ENCODE peak calls at places on chromosomes 1 and 21, in five cellular contexts. X is GM12878, H is SK-N-SH, I is K562, Q is HepG2. A is an unnamed sample.

GRCh38 chr1:200150721-200151120 is 123.2 kb downstream of the NR5A2 start:
- DNase-seq in X (peak; percentile 49), H (no peak), I (peak; percentile 80), Q (no peak), A (no peak)

GRCh38 chr1:6832789-6833188 is 47.5 kb downstream of the CAMTA1 start:
- DNase-seq in X (no peak), H (no peak), I (no peak), Q (no peak), A (no peak)

GRCh38 chr1:56339786-56340465 is 239.4 kb downstream of the PLPP3 start:
- DNase-seq in X (no peak), H (no peak), I (no peak), Q (no peak), A (no peak)

GRCh38 chr1:206555473-206555935 is 48.2 kb downstream of the RASSF5 start:
- DNase-seq in X (no peak), H (no peak), I (peak; percentile 91), Q (no peak), A (no peak)

GRCh38 chr1:205495237-205495823 is 9.1 kb upstream of the CDK18 start:
- DNase-seq in X (no peak), H (no peak), I (peak; percentile 70), Q (no peak), A (no peak)

GRCh38 chr1:207670192-207670591 is 25.3 kb downstream of the CR1L start:
- DNase-seq in X (peak; percentile 19), H (no peak), I (no peak), Q (no peak), A (no peak)

GRCh38 chr1:11069233-11069950 is 9.6 kb upstream of the SRM start:
- DNase-seq in X (no peak), H (no peak), I (no peak), Q (no peak), A (peak; percentile 68)

GRCh38 chr21:44529011-44529421 is 11.0 kb downstream of the KRTAP10-1 start:
- DNase-seq in X (no peak), H (no peak), I (no peak), Q (no peak), A (no peak)

GRCh38 chr21:27812279-27812678 is 845.4 kb upstream of the ADAMTS5 start:
- DNase-seq in X (no peak), H (no peak), I (no peak), Q (no peak), A (no peak)

GRCh38 chr1:41381691-41382530 is 20.7 kb downstream of the FOXO6 start:
- DNase-seq in X (no peak), H (peak; percentile 88), I (no peak), Q (no peak), A (no peak)

GRCh38 chr1:240031009-240031408 is 60.7 kb upstream of the FMN2 start:
- DNase-seq in X (no peak), H (no peak), I (no peak), Q (peak; percentile 2), A (no peak)

GRCh38 chr1:58358311-58358710 is 188.2 kb downstream of the OMA1 start:
- DNase-seq in X (no peak), H (no peak), I (no peak), Q (peak; percentile 12), A (no peak)

GRCh38 chr1:33007190-33008050 is 29.3 kb downstream of the AK2 start:
- DNase-seq in X (no peak), H (peak; percentile 52), I (peak; percentile 56), Q (peak; percentile 61), A (no peak)

GRCh38 chr21:34579411-34579810 is 35.5 kb downstream of the RCAN1 start:
- DNase-seq in X (no peak), H (no peak), I (no peak), Q (no peak), A (no peak)

GRCh38 chr1:156639601-156640101 is 2.3 kb upstream of the BCAN start:
- DNase-seq in X (no peak), H (peak; percentile 74), I (no peak), Q (no peak), A (peak; percentile 37)

GRCh38 chr1:43034195-43034658 is 75.6 kb upstream of the SLC2A1 start:
- DNase-seq in X (no peak), H (no peak), I (no peak), Q (peak; percentile 89), A (no peak)

GRCh38 chr1:205354259-205354904 is 2.3 kb downstream of the KLHDC8A start:
- DNase-seq in X (peak; percentile 9), H (peak; percentile 56), I (peak; percentile 50), Q (peak; percentile 29), A (peak; percentile 17)

GRCh38 chr1:2194319-2194897 is at the start of gene FAAP20:
- DNase-seq in X (no peak), H (peak; percentile 93), I (peak; percentile 91), Q (peak; percentile 24), A (no peak)

GRCh38 chr1:55812281-55812680 is 597.1 kb upstream of the USP24 start:
- DNase-seq in X (no peak), H (no peak), I (no peak), Q (no peak), A (no peak)

GRCh38 chr1:161763522-161764098 is 2.5 kb upstream of the ATF6 start:
- DNase-seq in X (no peak), H (peak; percentile 20), I (peak; percentile 45), Q (peak; percentile 46), A (no peak)

GRCh38 chr21:41121785-41122415 is 46.1 kb upstream of the BACE2 start:
- DNase-seq in X (peak; percentile 1), H (peak; percentile 61), I (peak; percentile 61), Q (peak; percentile 70), A (peak; percentile 26)

GRCh38 chr1:84719477-84720274 is 29.4 kb upstream of the SSX2IP start:
- DNase-seq in X (no peak), H (no peak), I (no peak), Q (peak; percentile 9), A (no peak)

GRCh38 chr1:64893921-64894320 is 72.4 kb downstream of the JAK1 start:
- DNase-seq in X (no peak), H (no peak), I (peak; percentile 57), Q (no peak), A (no peak)

GRCh38 chr1:64892576-64893573 is 73.5 kb downstream of the JAK1 start:
- DNase-seq in X (no peak), H (no peak), I (no peak), Q (no peak), A (no peak)

GRCh38 chr1:64887689-64888217 is 78.6 kb downstream of the JAK1 start:
- DNase-seq in X (no peak), H (no peak), I (no peak), Q (no peak), A (no peak)

GRCh38 chr1:64891440-64891815 is 74.9 kb downstream of the JAK1 start:
- DNase-seq in X (no peak), H (no peak), I (no peak), Q (no peak), A (no peak)

DNA sequence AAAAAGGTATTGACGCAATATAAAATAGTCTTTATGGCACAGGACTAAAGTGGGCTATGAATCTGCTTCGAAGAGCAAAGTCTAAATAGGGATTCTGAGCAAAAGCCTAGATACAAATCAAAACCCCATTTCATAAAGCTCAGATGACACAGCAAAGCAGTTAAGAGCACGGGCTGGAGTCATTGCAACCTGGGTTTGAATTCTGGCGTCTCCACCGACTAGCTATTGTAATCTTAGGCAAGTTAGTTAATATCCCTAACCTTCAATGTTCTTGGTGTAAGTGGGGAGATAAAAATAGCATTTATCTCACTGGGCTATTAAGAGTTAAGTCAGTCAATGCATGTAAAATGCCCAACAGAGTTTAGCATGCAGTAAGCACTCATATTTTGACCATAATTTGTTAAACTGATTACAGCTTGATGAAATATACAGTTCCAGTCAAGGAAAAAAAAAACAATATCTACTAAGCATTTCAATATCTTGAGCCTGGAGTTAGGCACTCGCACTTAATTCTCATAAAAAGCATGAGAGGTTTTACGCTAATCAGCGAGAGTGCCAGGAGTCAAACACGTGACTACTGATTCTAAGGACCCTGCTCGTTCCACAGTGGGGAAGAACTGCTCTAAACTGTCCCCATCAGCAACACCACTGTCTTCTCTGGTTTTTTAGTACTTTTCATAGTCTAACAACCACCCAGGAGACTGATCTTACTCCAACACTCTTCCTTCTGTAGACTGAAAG is 75.5 kb downstream of the JAK1 start:
- DNase-seq in X (no peak), H (no peak), I (peak; percentile 42), Q (no peak), A (no peak)
- TF ChIP-seq POLR2AphosphoS5 in X (no peak), H (no peak), I (no peak), Q (no peak), A (no peak)

GRCh38 chr1:159214149-159214760 is 9.6 kb downstream of the ACKR1 start:
- DNase-seq in X (no peak), H (peak; percentile 65), I (peak; percentile 49), Q (peak; percentile 8), A (no peak)
- TF ChIP-seq GABPA in X (no peak), H (no peak), I (no peak), Q (no peak), A (no peak)

DNA sequence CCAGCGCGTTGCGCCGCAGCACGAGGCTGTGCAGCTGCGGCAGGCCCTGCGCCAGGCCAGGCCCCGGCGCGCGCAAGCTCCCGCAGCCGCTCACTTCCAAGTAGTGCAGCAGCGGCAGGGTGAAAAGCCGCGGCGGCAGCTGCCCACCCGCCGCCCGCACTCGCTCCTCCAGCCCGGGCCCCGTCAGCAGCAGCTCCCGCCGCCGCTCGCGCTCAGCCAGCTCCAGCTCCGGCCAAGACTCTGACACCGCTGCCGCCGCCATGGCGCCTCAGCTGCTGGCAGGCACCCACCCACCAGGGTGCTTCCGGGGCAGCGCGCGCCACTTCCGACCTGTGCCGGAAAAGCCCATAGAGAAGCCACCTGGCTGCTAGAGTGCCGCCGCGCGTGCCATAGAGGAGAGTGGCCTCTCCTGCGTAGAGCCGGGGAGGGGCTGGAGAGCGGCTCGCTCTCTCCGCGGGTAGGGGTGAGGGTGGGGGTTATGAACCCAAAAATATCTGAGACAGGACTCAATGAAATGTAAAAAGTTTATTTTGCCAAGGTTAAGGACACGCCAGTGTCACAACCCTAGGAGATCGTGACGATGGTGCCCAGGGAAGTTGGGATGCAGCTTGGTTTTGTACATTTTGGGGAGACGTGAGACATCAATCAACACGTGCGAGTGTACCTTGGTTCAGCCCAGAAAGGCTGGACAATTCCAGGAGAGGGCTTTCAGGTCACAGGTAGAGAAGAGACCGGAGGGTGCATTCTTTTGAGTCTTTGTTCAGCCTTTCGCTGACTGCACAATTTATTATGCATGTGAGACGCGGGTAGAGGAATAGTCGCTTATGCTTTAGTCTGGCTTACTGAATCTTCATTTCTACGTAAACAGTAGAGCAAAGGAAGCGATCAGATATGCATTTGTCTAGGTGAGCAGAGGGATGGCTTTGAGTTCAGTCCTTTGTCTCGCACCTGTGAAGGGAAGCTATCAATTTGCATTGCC is at the start of gene LRRC47:
- DNase-seq in X (peak; percentile 58), H (peak; percentile 98), I (peak; percentile 98), Q (peak; percentile 83), A (peak; percentile 83)
- TF ChIP-seq CTCF in X (no peak), H (no peak), I (no peak), Q (peak; percentile 14), A (no peak)

GRCh38 chr1:110472546-110472945 is 21.6 kb downstream of the PROK1 start:
- DNase-seq in X (no peak), H (no peak), I (no peak), Q (no peak), A (no peak)
- TF ChIP-seq POLR2AphosphoS5 in X (no peak), H (no peak), I (no peak), Q (no peak), A (no peak)

GRCh38 chr1:21670059-21670881 is 1.1 kb upstream of the RAP1GAP start:
- DNase-seq in X (no peak), H (no peak), I (peak; percentile 18), Q (no peak), A (no peak)
- TF ChIP-seq GABPA in X (no peak), H (no peak), I (no peak), Q (no peak), A (no peak)